ENCODE peak calls at places on chromosomes 2 and 18, in nine cellular contexts. R, B, X, M, H, C, A, E and N are unnamed samples.

GRCh38 chr18:36139251-36139650 is 9.6 kb downstream of the ELP2 start:
- DNase-seq in R (no peak), B (no peak), X (no peak), M (no peak), H (no peak), C (no peak), A (no peak), E (no peak), N (no peak)

GRCh38 chr2:232076272-232076671 is 114.8 kb downstream of the DIS3L2 start:
- DNase-seq in R (no peak), B (no peak), X (no peak), M (no peak), H (no peak), C (no peak), A (no peak), E (no peak), N (no peak)

GRCh38 chr18:2986150-2986865 is 26.6 kb downstream of the LPIN2 start:
- DNase-seq in R (no peak), B (no peak), X (no peak), M (no peak), H (no peak), C (no peak), A (no peak), E (no peak), N (no peak)

GRCh38 chr18:22169011-22169888 is at the start of gene GATA6:
- DNase-seq in R (no peak), B (peak), X (peak), M (peak), H (peak), C (no peak), A (peak), E (no peak), N (peak)

GRCh38 chr2:172938713-172939375 is 136.8 kb upstream of the MAP3K20 start:
- DNase-seq in R (no peak), B (no peak), X (no peak), M (no peak), H (no peak), C (no peak), A (no peak), E (no peak), N (no peak)

GRCh38 chr18:57660961-57661360 is 39.3 kb upstream of the NARS1 start:
- DNase-seq in R (no peak), B (no peak), X (no peak), M (peak), H (no peak), C (no peak), A (peak), E (no peak), N (no peak)

GRCh38 chr2:36173760-36174362 is 181.7 kb upstream of the CRIM1 start:
- DNase-seq in R (no peak), B (no peak), X (no peak), M (no peak), H (no peak), C (no peak), A (no peak), E (no peak), N (no peak)

GRCh38 chr2:172208881-172209325 is 106.2 kb upstream of the DLX2 start:
- DNase-seq in R (no peak), B (no peak), X (no peak), M (peak), H (no peak), C (no peak), A (peak), E (no peak), N (no peak)

GRCh38 chr18:11671156-11671555 is 17.9 kb upstream of the GNAL start:
- DNase-seq in R (no peak), B (no peak), X (no peak), M (no peak), H (no peak), C (no peak), A (no peak), E (no peak), N (no peak)

GRCh38 chr2:74876081-74876886 is 42.4 kb downstream of the HK2 start:
- DNase-seq in R (peak), B (peak), X (peak), M (peak), H (peak), C (peak), A (peak), E (no peak), N (no peak)

GRCh38 chr2:159710601-159711180 is 1.6 kb upstream of the MARCHF7 start:
- DNase-seq in R (no peak), B (no peak), X (no peak), M (peak), H (no peak), C (no peak), A (peak), E (no peak), N (no peak)

GRCh38 chr2:65367517-65367916 is 64.9 kb downstream of the SPRED2 start:
- DNase-seq in R (no peak), B (peak), X (no peak), M (peak), H (peak), C (no peak), A (peak), E (no peak), N (no peak)

GRCh38 chr2:437772-438393 is 150.0 kb upstream of the ALKAL2 start:
- DNase-seq in R (peak), B (no peak), X (no peak), M (no peak), H (no peak), C (peak), A (no peak), E (peak), N (no peak)

GRCh38 chr18:13375302-13376255 is 157.0 kb downstream of the LDLRAD4 start:
- DNase-seq in R (peak), B (peak), X (no peak), M (peak), H (peak), C (peak), A (peak), E (no peak), N (no peak)